ENCODE peak calls at places on chromosomes 11 and 22, in nine cellular contexts. O is upper lobe of right lung; N is AG04450; H is heart right ventricle; U is heart left ventricle; T is MM.1S; B is tibial nerve; J is naive thymus-derived CD4-positive, alpha-beta T cell; F is neuronal stem cell. X is an unnamed sample.

GRCh38 chr11:110710520-110711381 is 1.5 kb downstream of the ARHGAP20 start:
- DNase-seq in U (peak; percentile 45), N (no peak), J (no peak), T (no peak), H (peak; percentile 22), B (peak; percentile 29), F (no peak), O (peak; percentile 76), X (no peak)

GRCh38 chr11:113534625-113535024 is 59.4 kb upstream of the DRD2 start:
- DNase-seq in T (no peak), H (no peak), J (no peak), O (no peak), B (no peak), U (no peak), N (no peak), F (no peak), X (no peak)

GRCh38 chr11:17906436-17906835 is 106.4 kb downstream of the SERGEF start:
- DNase-seq in N (no peak), F (no peak), T (no peak), B (no peak), H (no peak), O (no peak), U (no peak), J (no peak), X (peak; percentile 26)

GRCh38 chr11:76614471-76615183 is 55.9 kb downstream of the LRRC32 start:
- DNase-seq in T (no peak), N (no peak), U (peak; percentile 79), O (no peak), B (no peak), J (no peak), H (peak; percentile 71), F (no peak), X (no peak)

GRCh38 chr11:12958984-12959383 is 50.1 kb upstream of the RASSF10 start:
- DNase-seq in H (no peak), B (no peak), F (no peak), T (no peak), N (no peak), O (no peak), J (no peak), U (no peak), X (no peak)

GRCh38 chr11:66336234-66337102 is at the start of gene RIN1:
- DNase-seq in B (no peak), H (peak; percentile 66), T (no peak), J (no peak), U (peak; percentile 74), N (peak; percentile 97), O (peak; percentile 78), F (no peak), X (peak; percentile 22)

GRCh38 chr11:116225784-116226410 is 546.9 kb downstream of the BUD13 start:
- DNase-seq in O (no peak), H (peak; percentile 53), N (no peak), J (no peak), T (no peak), U (no peak), F (no peak), B (no peak), X (no peak)

GRCh38 chr22:36643033-36643432 is 60.5 kb downstream of the CACNG2 start:
- DNase-seq in H (no peak), U (no peak), O (no peak), N (no peak), F (no peak), J (no peak), T (no peak), B (no peak), X (no peak)

GRCh38 chr11:88886796-88887195 is 179.0 kb downstream of the GRM5 start:
- DNase-seq in H (no peak), O (no peak), F (peak; percentile 0), T (peak; percentile 61), J (no peak), B (no peak), N (peak; percentile 10), U (no peak), X (peak; percentile 3)

GRCh38 chr22:42978453-42979103 is 36.4 kb downstream of the PACSIN2 start:
- DNase-seq in O (no peak), N (no peak), F (peak; percentile 24), U (no peak), B (no peak), T (no peak), J (no peak), H (peak; percentile 63), X (no peak)

GRCh38 chr22:39205344-39206021 is 39.3 kb downstream of the PDGFB start:
- DNase-seq in O (peak; percentile 41), H (no peak), T (no peak), J (no peak), N (no peak), F (no peak), B (no peak), U (no peak), X (no peak)

GRCh38 chr11:64001552-64002427 is 15.6 kb downstream of the OTUB1 start:
- DNase-seq in O (no peak), T (no peak), H (no peak), U (no peak), B (no peak), J (no peak), F (no peak), N (no peak), X (no peak)

GRCh38 chr22:24407884-24408283 is 19.5 kb upstream of the ADORA2A start:
- DNase-seq in T (no peak), F (no peak), U (no peak), J (no peak), B (no peak), N (no peak), H (no peak), O (no peak), X (no peak)

GRCh38 chr11:64729851-64730382 is 6.9 kb upstream of the NRXN2 start:
- DNase-seq in H (no peak), B (no peak), J (no peak), N (no peak), F (no peak), O (peak; percentile 73), U (peak; percentile 71), T (peak; percentile 23), X (no peak)

GRCh38 chr11:30561691-30562412 is 24.3 kb downstream of the MPPED2 start:
- DNase-seq in F (no peak), J (no peak), H (no peak), T (no peak), N (no peak), O (no peak), B (no peak), U (no peak), X (no peak)

GRCh38 chr11:117045196-117045595 is 53.0 kb downstream of the SIK3 start:
- DNase-seq in B (no peak), U (no peak), O (no peak), T (no peak), H (no peak), N (peak; percentile 15), F (no peak), J (no peak), X (no peak)

GRCh38 chr11:74626130-74626529 is 33.7 kb downstream of the POLD3 start:
- DNase-seq in O (no peak), N (no peak), B (no peak), H (no peak), T (no peak), U (no peak), F (no peak), J (no peak), X (no peak)

GRCh38 chr11:74626604-74627003 is 34.2 kb downstream of the POLD3 start:
- DNase-seq in U (no peak), H (no peak), N (no peak), B (no peak), O (no peak), F (no peak), T (no peak), J (no peak), X (no peak)

GRCh38 chr11:74633406-74634393 is 41.3 kb downstream of the POLD3 start:
- DNase-seq in J (no peak), N (no peak), U (no peak), O (no peak), F (no peak), H (no peak), T (no peak), B (no peak), X (no peak)

GRCh38 chr11:74627381-74627780 is 35.0 kb downstream of the POLD3 start:
- DNase-seq in N (no peak), F (no peak), J (no peak), U (no peak), B (no peak), O (no peak), H (no peak), T (no peak), X (no peak)

GRCh38 chr11:74630043-74630442 is 37.7 kb downstream of the POLD3 start:
- DNase-seq in T (no peak), O (no peak), U (no peak), B (no peak), H (no peak), F (no peak), J (no peak), N (no peak), X (no peak)
- H3K4me3 ChIP-seq in T (no peak overlapping the region), O (no peak overlapping the region), U (no peak overlapping the region), B (no peak overlapping the region), H (no peak overlapping the region), F (no peak overlapping the region), J (no peak overlapping the region), N (no peak overlapping the region), X (no peak overlapping the region)

DNA sequence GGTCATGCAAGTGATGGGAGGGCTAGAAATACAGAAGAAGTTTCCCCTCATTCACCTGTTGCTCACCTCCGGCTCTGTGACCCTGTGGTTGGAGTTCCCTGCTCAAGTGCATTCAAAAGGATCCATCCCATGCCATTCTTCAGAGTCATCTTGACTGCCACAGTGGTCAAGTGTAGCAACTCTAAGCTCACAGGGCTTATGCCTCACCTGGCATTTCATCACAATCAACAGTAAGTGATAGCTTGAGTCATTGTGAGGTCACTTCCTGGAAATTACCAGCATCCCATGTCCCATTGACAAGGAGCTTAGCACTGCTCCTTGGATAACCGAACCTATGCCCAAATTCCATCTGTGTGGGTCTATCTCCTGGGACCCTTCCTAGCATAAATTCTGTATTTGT is 55.6 kb downstream of the OR4C45 start:
- DNase-seq in B (no peak), N (no peak), J (no peak), U (no peak), T (no peak), O (no peak), H (no peak), F (no peak), X (no peak)
- H3K9me3 ChIP-seq in B (peaks cover 6% of the 10 kb centered on the region), N (peaks cover 30% of the 10 kb centered on the region), J (no peaks in the 10 kb centered on the region), U (no peaks in the 10 kb centered on the region), T (no peaks in the 10 kb centered on the region), O (no peaks in the 10 kb centered on the region), H (no peaks in the 10 kb centered on the region), F (no peaks in the 10 kb centered on the region), X (no peaks in the 10 kb centered on the region)

GRCh38 chr22:48575567-48576332 is 1251.9 kb downstream of the BRD1 start:
- DNase-seq in N (no peak), J (no peak), O (no peak), T (no peak), F (no peak), H (no peak), B (no peak), U (peak; percentile 39), X (no peak)
- H3K4me3 ChIP-seq in N (no peak overlapping the region), J (no peak overlapping the region), O (peak overlapping the region; percentile 25), T (no peak overlapping the region), F (peak overlapping the region; percentile 39), H (no peak overlapping the region), B (peak overlapping the region; percentile 33), U (peak overlapping the region; percentile 30), X (no peak overlapping the region)

DNA sequence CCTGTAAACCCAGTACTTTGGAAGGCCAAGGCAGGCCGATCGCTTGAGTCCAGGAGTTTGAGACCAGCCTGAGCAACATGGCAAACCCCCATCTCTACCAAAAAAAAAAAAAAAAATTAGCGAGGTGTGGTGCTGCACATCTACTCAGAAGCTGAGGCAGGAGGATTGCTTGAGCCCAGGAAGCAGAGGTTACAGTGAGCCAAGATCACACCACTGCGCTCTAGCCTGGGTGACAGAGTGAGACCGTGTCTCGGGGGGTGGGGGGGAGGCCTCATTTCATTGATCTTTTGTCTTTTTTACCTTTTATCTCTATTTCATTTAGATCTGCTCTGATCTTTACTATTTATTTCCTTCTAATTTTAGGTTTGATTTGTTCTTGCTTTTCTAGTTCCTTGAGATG is 51.8 kb downstream of the KCNQ1OT1 start:
- DNase-seq in T (no peak), F (no peak), H (no peak), B (no peak), O (no peak), U (no peak), N (no peak), J (no peak), X (no peak)
- H3K9me3 ChIP-seq in T (no peaks in the 10 kb centered on the region), F (peaks cover 61% of the 10 kb centered on the region), H (peaks cover 100% of the 10 kb centered on the region), B (peaks cover 100% of the 10 kb centered on the region), O (peaks cover 35% of the 10 kb centered on the region), U (no peaks in the 10 kb centered on the region), N (peaks cover 46% of the 10 kb centered on the region), J (peaks cover 28% of the 10 kb centered on the region), X (peaks cover 40% of the 10 kb centered on the region)